ENCODE peak calls at places on chromosomes 2 and 18, in seven cellular contexts. T is K562, U is HepG2, V is H1, P is SK-N-SH, R is GM12891, X is GM12878. F is an unnamed sample.

GRCh38 chr2:216807861-216808272 is 52.0 kb downstream of the TNP1 start:
- DNase-seq in T (no peak), X (no peak), U (no peak), V (no peak), P (no peak), R (no peak), F (no peak)

GRCh38 chr2:95122197-95122551 is 566 bp upstream of the MRPS5 start:
- DNase-seq in T (no peak), U (no peak), R (peak), P (no peak), X (peak), V (no peak), F (no peak)

GRCh38 chr18:59715966-59716369 is 18.7 kb upstream of the CCBE1 start:
- DNase-seq in U (no peak), P (no peak), T (no peak), X (no peak), V (no peak), R (no peak), F (no peak)

GRCh38 chr2:81247648-81248047 is 943.1 kb upstream of the LRRTM1 start:
- DNase-seq in P (no peak), U (peak), X (peak), T (no peak), V (no peak), R (no peak), F (no peak)

GRCh38 chr2:226583715-226584114 is 215.9 kb downstream of the IRS1 start:
- DNase-seq in X (no peak), P (no peak), U (peak), V (no peak), T (no peak), R (no peak), F (no peak)

GRCh38 chr2:19933351-19933981 is 31.7 kb upstream of the TTC32 start:
- DNase-seq in U (peak), X (peak), R (no peak), P (no peak), T (no peak), V (no peak), F (no peak)

GRCh38 chr2:146818122-146818521 is 1026.7 kb upstream of the ACVR2A start:
- DNase-seq in U (no peak), R (no peak), P (no peak), V (no peak), X (no peak), T (no peak), F (no peak)

GRCh38 chr2:29322011-29322410 is 206.8 kb downstream of the CLIP4 start:
- DNase-seq in U (no peak), T (no peak), P (no peak), X (no peak), R (peak), V (no peak), F (no peak)

GRCh38 chr2:116922414-116922813 is 892.1 kb upstream of the DDX18 start:
- DNase-seq in R (no peak), V (no peak), X (no peak), U (no peak), T (no peak), P (no peak), F (no peak)

GRCh38 chr2:44912660-44913059 is 28.8 kb upstream of the SIX3 start:
- DNase-seq in T (no peak), R (no peak), X (no peak), P (no peak), U (no peak), V (no peak), F (no peak)

GRCh38 chr2:219416233-219416598 is 2.0 kb upstream of the DES start:
- DNase-seq in P (no peak), T (no peak), V (no peak), R (no peak), U (no peak), X (no peak), F (no peak)

GRCh38 chr2:64359892-64360657 is 93.9 kb upstream of the LGALSL start:
- DNase-seq in U (peak), T (peak), P (no peak), V (no peak), X (no peak), R (peak), F (peak)

GRCh38 chr18:13173573-13173972 is 45.0 kb upstream of the LDLRAD4 start:
- DNase-seq in V (no peak), R (no peak), T (peak), X (no peak), P (no peak), U (no peak), F (no peak)

GRCh38 chr18:60018801-60019462 is 119.1 kb downstream of the PMAIP1 start:
- DNase-seq in V (no peak), P (no peak), U (no peak), R (no peak), X (no peak), T (no peak), F (no peak)

GRCh38 chr2:170245312-170245711 is 67.4 kb downstream of the MYO3B start:
- DNase-seq in V (no peak), R (no peak), U (no peak), P (no peak), X (no peak), T (no peak), F (no peak)

GRCh38 chr2:56132138-56132537 is 51.7 kb upstream of the CCDC85A start:
- DNase-seq in P (peak), V (no peak), T (peak), X (no peak), U (peak), R (peak), F (no peak)

GRCh38 chr18:76386886-76387285 is 108.2 kb downstream of the ZNF516 start:
- DNase-seq in T (no peak), R (no peak), V (no peak), X (no peak), U (no peak), P (no peak), F (no peak)

GRCh38 chr2:1459727-1460126 is 46.5 kb downstream of the TPO start:
- DNase-seq in R (no peak), P (no peak), U (no peak), X (no peak), V (no peak), T (no peak), F (no peak)

GRCh38 chr2:17857016-17857415 is 21.5 kb upstream of the KCNS3 start:
- DNase-seq in V (no peak), R (no peak), P (no peak), T (no peak), X (no peak), U (no peak), F (no peak)

GRCh38 chr2:232478571-232479340 is 8.9 kb downstream of the ECEL1 start:
- DNase-seq in T (no peak), R (no peak), X (no peak), P (no peak), U (no peak), V (no peak), F (peak)

GRCh38 chr2:103667335-103667884 is 905.6 kb downstream of the TMEM182 start:
- DNase-seq in X (no peak), P (no peak), U (no peak), T (no peak), V (no peak), R (no peak), F (no peak)

GRCh38 chr2:212448698-212449097 is 89.9 kb downstream of the ERBB4 start:
- DNase-seq in V (no peak), P (no peak), U (peak), R (no peak), X (no peak), T (no peak), F (no peak)

GRCh38 chr2:232365621-232366321 is 12.8 kb upstream of the ALPP start:
- DNase-seq in P (peak), V (no peak), U (peak), R (no peak), T (peak), X (no peak), F (no peak)

GRCh38 chr18:78769502-78770113 is 210.0 kb upstream of the SALL3 start:
- DNase-seq in R (no peak), V (no peak), P (no peak), T (no peak), X (no peak), U (no peak), F (no peak)

GRCh38 chr2:26846334-26846863 is 1.5 kb upstream of the DPYSL5 start:
- DNase-seq in T (peak), V (no peak), R (peak), P (peak), U (peak), X (no peak), F (peak)

GRCh38 chr2:85504434-85505261 is 34.3 kb upstream of the MAT2A start:
- DNase-seq in P (peak), X (no peak), T (no peak), V (no peak), R (no peak), U (no peak), F (no peak)

GRCh38 chr2:85503168-85503610 is 35.8 kb upstream of the MAT2A start:
- DNase-seq in V (no peak), U (peak), R (no peak), X (no peak), T (no peak), P (no peak), F (no peak)

GRCh38 chr2:85502720-85503119 is 36.2 kb upstream of the MAT2A start:
- DNase-seq in U (no peak), R (no peak), X (no peak), T (no peak), P (no peak), V (no peak), F (no peak)

GRCh38 chr2:85505551-85506238 is 33.3 kb upstream of the MAT2A start:
- DNase-seq in T (no peak), V (no peak), U (no peak), P (no peak), X (no peak), R (no peak), F (no peak)

DNA sequence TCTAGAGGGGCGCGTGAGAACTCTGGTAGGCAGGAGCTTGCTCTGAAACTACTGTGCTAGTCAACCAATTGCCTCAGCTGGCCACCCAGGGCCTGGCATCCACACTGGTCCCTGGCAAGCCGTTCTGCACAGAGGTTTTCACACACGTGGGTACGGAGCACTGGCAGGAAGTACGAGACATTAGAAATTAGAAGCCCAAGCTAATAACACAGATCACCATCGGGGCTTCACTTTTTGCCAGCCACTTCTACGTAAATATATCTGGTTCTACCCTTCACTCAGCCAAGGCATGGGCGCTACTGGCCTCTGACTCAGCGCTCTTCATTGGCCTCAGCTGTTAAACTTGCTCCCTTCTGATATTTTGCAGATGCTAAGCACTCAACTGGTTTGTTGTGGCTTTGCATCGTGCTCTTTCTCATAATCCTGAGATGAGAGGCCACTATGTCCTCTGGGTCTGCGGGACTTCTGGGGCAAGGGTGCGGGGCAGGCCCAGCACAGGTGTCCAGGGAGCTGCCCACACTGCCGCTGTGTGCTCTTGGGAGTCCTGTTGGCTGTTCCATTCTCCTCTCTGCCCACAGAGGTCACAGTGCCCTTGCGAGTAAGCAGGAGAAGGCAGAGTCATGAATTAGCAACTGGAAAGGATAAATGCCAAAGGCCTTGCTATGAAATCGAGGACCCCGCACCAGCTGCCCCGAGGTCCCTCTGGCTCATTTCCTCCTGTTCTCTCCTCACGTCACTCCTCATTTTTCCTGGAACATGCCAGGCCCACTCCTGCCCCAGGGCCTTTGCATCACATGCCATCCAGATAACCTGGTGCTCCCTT is 35.1 kb upstream of the MAT2A start:
- DNase-seq in V (no peak), U (no peak), T (no peak), P (no peak), R (no peak), X (no peak), F (no peak)
- TF ChIP-seq TAF1 in V (no peak), U (no peak), T (no peak), P (no peak), R (no peak), X (no peak), F (no peak)

DNA sequence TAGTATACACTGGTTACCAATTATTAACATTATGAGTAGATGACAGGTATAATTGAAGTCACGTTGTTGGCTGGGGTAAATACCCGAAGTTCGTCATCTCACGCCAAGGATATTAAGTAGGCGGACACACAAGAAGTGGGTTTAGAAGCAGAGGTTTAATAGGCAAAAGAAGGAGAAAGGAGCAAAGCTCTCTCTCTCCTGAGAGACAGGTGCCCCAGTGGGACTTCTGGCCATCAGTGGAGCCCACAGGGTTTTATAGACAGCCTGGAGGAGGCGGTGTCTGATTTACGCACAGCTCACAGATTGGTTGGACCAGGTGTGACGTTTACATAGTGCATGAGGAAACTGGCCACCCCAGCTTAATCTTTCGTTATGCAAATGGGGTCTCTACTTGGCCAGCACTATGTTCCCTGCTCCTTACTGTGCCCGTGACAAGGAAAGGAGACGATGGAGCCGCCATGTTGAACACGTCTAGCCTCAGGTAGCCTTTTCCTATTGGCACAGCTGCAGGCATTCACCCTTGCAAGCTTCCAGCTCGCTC is 128.8 kb upstream of the KYNU start:
- DNase-seq in R (no peak), P (no peak), U (no peak), X (no peak), V (no peak), T (no peak), F (no peak)
- TF ChIP-seq TAF1 in R (no peak), P (no peak), U (no peak), X (no peak), V (no peak), T (no peak), F (no peak)

DNA sequence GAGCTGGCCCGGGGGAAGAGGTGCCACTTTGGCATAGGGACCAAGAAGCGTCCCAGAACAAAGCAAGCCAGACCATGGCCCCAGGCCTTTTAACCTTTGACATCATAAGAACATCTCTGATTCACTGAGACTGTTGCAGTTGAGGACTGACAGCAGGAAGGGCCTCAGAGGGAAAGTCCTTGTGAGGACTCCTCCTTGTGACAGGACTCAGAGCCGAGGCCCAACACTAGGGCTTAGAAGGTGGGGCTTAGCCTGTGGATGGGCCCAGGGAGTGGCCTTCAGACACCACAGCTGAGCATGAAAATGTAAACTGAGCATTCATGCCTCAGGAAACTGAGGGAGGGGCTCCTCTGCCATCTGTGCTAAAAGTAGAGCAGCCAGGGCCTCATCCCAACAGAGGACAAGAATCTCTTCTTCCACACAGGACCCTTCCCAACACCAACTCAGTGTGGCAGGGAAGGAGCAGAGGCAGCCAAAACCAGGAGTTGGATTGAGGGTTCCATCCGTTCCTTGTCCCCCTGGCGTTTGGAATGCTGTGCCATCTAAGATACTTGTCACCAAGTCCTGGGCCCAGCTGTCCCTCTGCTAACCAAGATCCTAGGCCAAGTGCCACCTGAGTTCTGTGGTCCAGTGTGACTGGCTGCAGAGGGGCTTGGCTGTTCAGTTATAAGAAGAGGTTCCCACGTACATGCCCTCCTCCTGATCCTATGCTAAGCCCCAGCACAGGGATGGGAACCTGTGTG is 37.5 kb upstream of the CAB39 start:
- DNase-seq in T (no peak), V (no peak), X (no peak), R (no peak), P (no peak), U (no peak), F (no peak)
- TF ChIP-seq TAF1 in T (no peak), V (no peak), X (no peak), R (no peak), P (no peak), U (no peak), F (no peak)

GRCh38 chr18:37309861-37310260 is 255.7 kb downstream of the CELF4 start:
- DNase-seq in T (no peak), U (peak), V (no peak), X (no peak), R (no peak), P (no peak), F (no peak)

GRCh38 chr18:37305084-37305483 is 260.5 kb downstream of the CELF4 start:
- DNase-seq in T (no peak), R (no peak), P (no peak), X (no peak), U (no peak), V (no peak), F (no peak)

GRCh38 chr18:37304012-37304680 is 261.5 kb downstream of the CELF4 start:
- DNase-seq in R (no peak), X (no peak), P (peak), T (no peak), U (no peak), V (no peak), F (no peak)

GRCh38 chr18:37306420-37306819 is 259.2 kb downstream of the CELF4 start:
- DNase-seq in P (no peak), T (no peak), V (no peak), U (no peak), X (no peak), R (no peak), F (no peak)

DNA sequence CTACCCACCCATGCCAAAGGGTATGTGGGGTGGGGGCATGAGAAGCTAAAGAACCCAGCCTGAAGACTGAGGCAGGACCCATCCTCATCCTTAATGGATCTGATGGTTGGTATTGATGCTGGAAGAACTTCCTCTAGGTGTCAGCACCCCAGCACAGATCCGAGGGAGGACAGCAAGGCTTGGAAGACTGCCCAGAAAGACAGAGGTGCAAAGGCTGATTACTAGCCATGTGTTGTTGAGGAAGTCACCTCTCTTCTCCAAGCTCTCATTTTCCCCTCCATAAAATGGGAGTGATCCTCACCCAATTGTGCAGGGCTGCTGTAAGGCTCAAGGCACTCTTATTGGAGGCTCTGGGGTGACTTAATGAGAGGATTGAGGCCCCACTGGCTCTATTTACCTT is 256.5 kb downstream of the CELF4 start:
- DNase-seq in T (peak), V (no peak), R (no peak), X (no peak), U (peak), P (no peak), F (no peak)
- TF ChIP-seq TAF1 in T (no peak), V (no peak), R (no peak), X (no peak), U (no peak), P (no peak), F (no peak)

GRCh38 chr2:10490806-10491291 is 42.7 kb upstream of the ODC1 start:
- DNase-seq in R (no peak), U (peak), T (no peak), V (no peak), P (no peak), X (no peak), F (no peak)
- TF ChIP-seq TAF1 in R (no peak), U (no peak), T (no peak), V (no peak), P (no peak), X (no peak), F (no peak)

DNA sequence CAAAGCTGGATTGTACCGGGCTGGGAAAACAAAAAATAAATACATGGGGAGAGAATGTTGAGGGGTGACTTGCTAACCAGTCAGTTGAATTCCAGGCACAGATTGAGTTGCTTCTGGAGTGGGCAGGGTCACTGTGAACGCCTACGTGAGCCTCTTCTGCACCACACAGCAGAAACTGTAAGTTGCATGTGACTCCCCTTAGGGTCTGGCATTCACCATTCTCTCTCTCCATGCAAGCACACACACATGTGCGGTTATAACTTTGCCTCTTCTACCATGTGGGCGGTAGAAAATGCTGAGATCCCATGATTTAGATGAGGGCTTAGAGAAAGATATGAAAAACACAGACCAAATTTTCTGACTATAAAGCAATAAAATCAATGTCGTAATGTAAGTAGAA is 128.6 kb downstream of the COPS8 start:
- DNase-seq in P (no peak), R (no peak), U (no peak), X (no peak), V (no peak), T (no peak), F (no peak)
- TF ChIP-seq TAF1 in P (no peak), R (no peak), U (no peak), X (no peak), V (no peak), T (no peak), F (no peak)

DNA sequence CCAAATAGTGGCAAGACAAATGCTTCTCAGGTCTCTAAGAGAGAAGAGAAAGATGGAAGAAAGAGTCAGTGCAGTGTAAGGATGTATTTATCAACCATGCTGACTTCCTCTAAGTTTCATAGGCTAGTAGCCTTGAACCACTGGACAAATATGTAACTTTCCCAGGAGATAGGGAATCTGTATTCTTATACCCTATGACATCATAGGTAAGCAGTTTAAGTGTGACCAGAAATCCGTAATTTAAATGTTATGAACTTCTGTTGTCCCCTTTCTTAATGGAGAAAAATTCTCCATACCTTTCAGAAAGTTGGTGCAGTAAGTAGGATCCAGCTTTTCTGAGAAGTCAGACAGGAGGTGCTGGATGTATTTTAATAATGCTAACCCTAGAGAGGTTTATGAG is 256.2 kb downstream of the LNPK start:
- DNase-seq in X (no peak), T (no peak), U (no peak), V (no peak), P (no peak), R (no peak), F (no peak)
- TF ChIP-seq TAF1 in X (no peak), T (no peak), U (no peak), V (no peak), P (no peak), R (no peak), F (no peak)

F was measured in GM12892.